ENCODE peak calls at places on chromosomes 16 and 17, in four cellular contexts. One of them, this sample, is unnamed.

GRCh38 chr17:4759776-4760236 is 11.9 kb upstream of the TM4SF5 start:
- DNase-seq in PC-9: no peak
- DNase-seq in mucosa of gallbladder: peak
- DNase-seq in stimulated activated naive CD4-positive, alpha-beta T cell: no peak
- DNase-seq in this sample: no peak

GRCh38 chr16:63188076-63188771 is 1152.0 kb upstream of the CDH8 start:
- DNase-seq in stimulated activated naive CD4-positive, alpha-beta T cell: no peak
- DNase-seq in PC-9: no peak
- DNase-seq in mucosa of gallbladder: no peak
- DNase-seq in this sample: no peak

GRCh38 chr17:39808409-39808997 is 55.6 kb downstream of the IKZF3 start:
- DNase-seq in stimulated activated naive CD4-positive, alpha-beta T cell: no peak
- DNase-seq in PC-9: no peak
- DNase-seq in mucosa of gallbladder: no peak
- DNase-seq in this sample: no peak

GRCh38 chr17:39199673-39199985 is 454 bp upstream of the RPL19 start:
- DNase-seq in mucosa of gallbladder: no peak
- DNase-seq in stimulated activated naive CD4-positive, alpha-beta T cell: no peak
- DNase-seq in PC-9: no peak
- DNase-seq in this sample: no peak

GRCh38 chr16:84391151-84391873 is 23.0 kb downstream of the ATP2C2 start:
- DNase-seq in stimulated activated naive CD4-positive, alpha-beta T cell: no peak
- DNase-seq in PC-9: no peak
- DNase-seq in mucosa of gallbladder: no peak
- DNase-seq in this sample: no peak

GRCh38 chr17:76538281-76538931 is 897 bp upstream of the CYGB start:
- DNase-seq in PC-9: no peak
- DNase-seq in mucosa of gallbladder: no peak
- DNase-seq in stimulated activated naive CD4-positive, alpha-beta T cell: no peak
- DNase-seq in this sample: no peak

GRCh38 chr16:82782715-82783251 is 156.0 kb downstream of the CDH13 start:
- DNase-seq in stimulated activated naive CD4-positive, alpha-beta T cell: no peak
- DNase-seq in PC-9: no peak
- DNase-seq in mucosa of gallbladder: no peak
- DNase-seq in this sample: no peak

GRCh38 chr16:54937673-54938350 is 7.1 kb downstream of the IRX5 start:
- DNase-seq in stimulated activated naive CD4-positive, alpha-beta T cell: no peak
- DNase-seq in mucosa of gallbladder: no peak
- DNase-seq in PC-9: no peak
- DNase-seq in this sample: no peak

GRCh38 chr16:15682105-15682570 is 32.1 kb downstream of the NDE1 start:
- DNase-seq in PC-9: peak
- DNase-seq in mucosa of gallbladder: no peak
- DNase-seq in stimulated activated naive CD4-positive, alpha-beta T cell: no peak
- DNase-seq in this sample: peak